ENCODE peak calls at places on chromosomes 5 and 9, in six cellular contexts. One of them, this sample, is unnamed. For H3K4me1, the result is how much of the 10 kb centered on the place peaks cover.

GRCh38 chr5:107937198-107937597 is 266.5 kb upstream of the EFNA5 start:
- DNase-seq in tibial nerve: no peak
- DNase-seq in mucosa of descending colon: no peak
- DNase-seq in IMR-90: no peak
- DNase-seq in CD8-positive, alpha-beta T cell: no peak
- DNase-seq in fibroblast of lung: no peak
- DNase-seq in this sample: no peak

GRCh38 chr5:123735384-123735783 is 223.4 kb downstream of the CSNK1G3 start:
- DNase-seq in tibial nerve: no peak
- DNase-seq in mucosa of descending colon: no peak
- DNase-seq in IMR-90: no peak
- DNase-seq in CD8-positive, alpha-beta T cell: no peak
- DNase-seq in fibroblast of lung: no peak
- DNase-seq in this sample: no peak

GRCh38 chr5:145859897-145860296 is 12.9 kb downstream of the GRXCR2 start:
- DNase-seq in tibial nerve: no peak
- DNase-seq in mucosa of descending colon: no peak
- DNase-seq in IMR-90: no peak
- DNase-seq in CD8-positive, alpha-beta T cell: no peak
- DNase-seq in fibroblast of lung: no peak
- DNase-seq in this sample: no peak

GRCh38 chr5:108381034-108381954 is 604 bp downstream of the FBXL17 start:
- DNase-seq in tibial nerve: peak
- DNase-seq in mucosa of descending colon: peak
- DNase-seq in IMR-90: peak
- DNase-seq in CD8-positive, alpha-beta T cell: peak
- DNase-seq in fibroblast of lung: peak
- DNase-seq in this sample: peak

GRCh38 chr5:108562205-108562454 is 180.2 kb upstream of the FBXL17 start:
- DNase-seq in tibial nerve: no peak
- DNase-seq in mucosa of descending colon: no peak
- DNase-seq in IMR-90: no peak
- DNase-seq in CD8-positive, alpha-beta T cell: no peak
- DNase-seq in fibroblast of lung: no peak
- DNase-seq in this sample: no peak

GRCh38 chr9:114289571-114290481 is 33.1 kb upstream of the ORM1 start:
- DNase-seq in tibial nerve: peak
- DNase-seq in mucosa of descending colon: peak
- DNase-seq in IMR-90: no peak
- DNase-seq in CD8-positive, alpha-beta T cell: no peak
- DNase-seq in fibroblast of lung: no peak
- DNase-seq in this sample: peak

GRCh38 chr5:52598954-52599353 is 188.8 kb upstream of the ITGA1 start:
- DNase-seq in tibial nerve: no peak
- DNase-seq in mucosa of descending colon: no peak
- DNase-seq in IMR-90: no peak
- DNase-seq in CD8-positive, alpha-beta T cell: no peak
- DNase-seq in fibroblast of lung: no peak
- DNase-seq in this sample: no peak

GRCh38 chr5:148641735-148642134 is 12.6 kb downstream of the HTR4 start:
- DNase-seq in tibial nerve: no peak
- DNase-seq in mucosa of descending colon: no peak
- DNase-seq in IMR-90: no peak
- DNase-seq in CD8-positive, alpha-beta T cell: no peak
- DNase-seq in fibroblast of lung: no peak
- DNase-seq in this sample: no peak

GRCh38 chr9:137365056-137365455 is 57.9 kb downstream of the EXD3 start:
- DNase-seq in tibial nerve: no peak
- DNase-seq in mucosa of descending colon: peak
- DNase-seq in IMR-90: no peak
- DNase-seq in CD8-positive, alpha-beta T cell: no peak
- DNase-seq in fibroblast of lung: no peak
- DNase-seq in this sample: no peak

GRCh38 chr9:99051353-99051752 is 53.6 kb upstream of the TGFBR1 start:
- DNase-seq in tibial nerve: no peak
- DNase-seq in mucosa of descending colon: no peak
- DNase-seq in IMR-90: no peak
- DNase-seq in CD8-positive, alpha-beta T cell: no peak
- DNase-seq in fibroblast of lung: no peak
- DNase-seq in this sample: no peak

GRCh38 chr9:15182755-15183154 is 124.3 kb downstream of the TTC39B start:
- DNase-seq in tibial nerve: no peak
- DNase-seq in mucosa of descending colon: no peak
- DNase-seq in IMR-90: no peak
- DNase-seq in CD8-positive, alpha-beta T cell: no peak
- DNase-seq in fibroblast of lung: peak
- DNase-seq in this sample: no peak

GRCh38 chr5:88845081-88845697 is 37.8 kb downstream of the MEF2C start:
- DNase-seq in tibial nerve: no peak
- DNase-seq in mucosa of descending colon: no peak
- DNase-seq in IMR-90: no peak
- DNase-seq in CD8-positive, alpha-beta T cell: no peak
- DNase-seq in fibroblast of lung: no peak
- DNase-seq in this sample: no peak

GRCh38 chr9:8268881-8269280 is 469.3 kb upstream of the DMAC1 start:
- DNase-seq in tibial nerve: no peak
- DNase-seq in mucosa of descending colon: no peak
- DNase-seq in IMR-90: no peak
- DNase-seq in CD8-positive, alpha-beta T cell: no peak
- DNase-seq in fibroblast of lung: peak
- DNase-seq in this sample: no peak

GRCh38 chr9:88418715-88419540 is 30.7 kb downstream of the SPIN1 start:
- DNase-seq in tibial nerve: no peak
- DNase-seq in mucosa of descending colon: no peak
- DNase-seq in IMR-90: no peak
- DNase-seq in CD8-positive, alpha-beta T cell: no peak
- DNase-seq in fibroblast of lung: no peak
- DNase-seq in this sample: no peak

GRCh38 chr9:124351672-124352468 is 63.4 kb downstream of the PSMB7 start:
- DNase-seq in tibial nerve: no peak
- DNase-seq in mucosa of descending colon: no peak
- DNase-seq in IMR-90: no peak
- DNase-seq in CD8-positive, alpha-beta T cell: no peak
- DNase-seq in fibroblast of lung: no peak
- DNase-seq in this sample: no peak

GRCh38 chr5:55582256-55582655 is 47.5 kb upstream of the PLPP1 start:
- DNase-seq in tibial nerve: no peak
- DNase-seq in mucosa of descending colon: no peak
- DNase-seq in IMR-90: no peak
- DNase-seq in CD8-positive, alpha-beta T cell: no peak
- DNase-seq in fibroblast of lung: no peak
- DNase-seq in this sample: no peak

GRCh38 chr9:34589656-34590375 is at the start of gene CNTFR:
- DNase-seq in tibial nerve: no peak
- DNase-seq in mucosa of descending colon: no peak
- DNase-seq in IMR-90: no peak
- DNase-seq in CD8-positive, alpha-beta T cell: no peak
- DNase-seq in fibroblast of lung: no peak
- DNase-seq in this sample: peak

GRCh38 chr9:32431940-32432555 is 47.6 kb downstream of the ACO1 start:
- DNase-seq in tibial nerve: no peak
- DNase-seq in mucosa of descending colon: no peak
- DNase-seq in IMR-90: peak
- DNase-seq in CD8-positive, alpha-beta T cell: no peak
- DNase-seq in fibroblast of lung: peak
- DNase-seq in this sample: no peak

DNA sequence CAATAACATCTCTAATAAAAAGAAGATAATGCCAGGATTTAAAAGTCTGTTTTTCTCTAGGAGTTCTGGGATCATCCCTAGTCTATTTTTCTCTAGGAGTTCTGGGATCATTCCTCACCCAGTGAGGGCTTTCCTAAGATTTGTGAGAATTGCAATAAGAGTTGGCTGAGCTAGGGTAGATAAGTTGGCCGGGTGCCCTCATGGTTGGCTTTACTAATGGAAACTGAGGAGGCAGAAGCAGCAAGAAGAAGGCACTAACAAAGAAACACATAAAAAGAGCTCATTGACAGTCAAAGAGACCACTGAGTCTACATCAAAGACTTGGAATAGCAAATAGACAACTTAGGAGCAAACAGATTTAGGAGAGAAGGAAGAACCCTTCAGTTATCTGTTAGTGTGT is 4.2 kb downstream of the SLC1A3 start:
- DNase-seq in tibial nerve: no peak
- DNase-seq in mucosa of descending colon: no peak
- DNase-seq in IMR-90: no peak
- DNase-seq in CD8-positive, alpha-beta T cell: no peak
- DNase-seq in fibroblast of lung: no peak
- DNase-seq in this sample: no peak
- H3K4me3 ChIP-seq in tibial nerve: no peak
- H3K4me3 ChIP-seq in mucosa of descending colon: no peak
- H3K4me3 ChIP-seq in IMR-90: no peak
- H3K4me3 ChIP-seq in CD8-positive, alpha-beta T cell: no peak
- H3K4me3 ChIP-seq in fibroblast of lung: no peak
- H3K4me3 ChIP-seq in this sample: no peak

GRCh38 chr5:122022966-122023365 is 55.1 kb downstream of the LOX start:
- DNase-seq in tibial nerve: no peak
- DNase-seq in mucosa of descending colon: no peak
- DNase-seq in IMR-90: no peak
- DNase-seq in CD8-positive, alpha-beta T cell: no peak
- DNase-seq in fibroblast of lung: no peak
- DNase-seq in this sample: no peak
- H3K4me1 ChIP-seq in tibial nerve: under half
- H3K4me1 ChIP-seq in mucosa of descending colon: under half
- H3K4me1 ChIP-seq in IMR-90: under half
- H3K4me1 ChIP-seq in CD8-positive, alpha-beta T cell: under half
- H3K4me1 ChIP-seq in fibroblast of lung: under half
- H3K4me1 ChIP-seq in this sample: under half

GRCh38 chr9:77019010-77019809 is at the start of gene FOXB2:
- DNase-seq in tibial nerve: no peak
- DNase-seq in mucosa of descending colon: no peak
- DNase-seq in IMR-90: no peak
- DNase-seq in CD8-positive, alpha-beta T cell: no peak
- DNase-seq in fibroblast of lung: no peak
- DNase-seq in this sample: no peak
- H3K4me3 ChIP-seq in tibial nerve: peak
- H3K4me3 ChIP-seq in mucosa of descending colon: no peak
- H3K4me3 ChIP-seq in IMR-90: no peak
- H3K4me3 ChIP-seq in CD8-positive, alpha-beta T cell: no peak
- H3K4me3 ChIP-seq in fibroblast of lung: no peak
- H3K4me3 ChIP-seq in this sample: peak

GRCh38 chr5:157556615-157557418 is 18.8 kb downstream of the ADAM19 start:
- DNase-seq in tibial nerve: no peak
- DNase-seq in mucosa of descending colon: no peak
- DNase-seq in IMR-90: no peak
- DNase-seq in CD8-positive, alpha-beta T cell: no peak
- DNase-seq in fibroblast of lung: no peak
- DNase-seq in this sample: no peak
- H3K4me1 ChIP-seq in tibial nerve: under half
- H3K4me1 ChIP-seq in mucosa of descending colon: under half
- H3K4me1 ChIP-seq in IMR-90: under half
- H3K4me1 ChIP-seq in CD8-positive, alpha-beta T cell: under half
- H3K4me1 ChIP-seq in fibroblast of lung: under half
- H3K4me1 ChIP-seq in this sample: under half

This sample was measured in ascending aorta.